ENCODE peak calls at places on chromosomes 12 and 14, in four cellular contexts. One of them, this sample, is unnamed.

GRCh38 chr14:74592476-74593191 is 19.4 kb downstream of the LTBP2 start:
- DNase-seq in H1: no peak
- DNase-seq in IMR-90: no peak
- DNase-seq in H9: no peak
- DNase-seq in this sample: no peak

GRCh38 chr14:51304428-51304827 is 64.4 kb downstream of the TMX1 start:
- DNase-seq in IMR-90: peak; percentile 80
- DNase-seq in H9: peak; percentile 42
- DNase-seq in H1: no peak
- DNase-seq in this sample: no peak

GRCh38 chr12:1603621-1604020 is 9.2 kb upstream of the FBXL14 start:
- DNase-seq in H9: no peak
- DNase-seq in H1: no peak
- DNase-seq in IMR-90: no peak
- DNase-seq in this sample: no peak

GRCh38 chr14:34501004-34501580 is 38.4 kb downstream of the EAPP start:
- DNase-seq in H9: no peak
- DNase-seq in H1: no peak
- DNase-seq in IMR-90: no peak
- DNase-seq in this sample: no peak

GRCh38 chr14:23121401-23121800 is 2.3 kb upstream of the CEBPE start:
- DNase-seq in H1: no peak
- DNase-seq in IMR-90: peak; percentile 57
- DNase-seq in H9: no peak
- DNase-seq in this sample: no peak

GRCh38 chr14:61168126-61168525 is 113.0 kb downstream of the TMEM30B start:
- DNase-seq in H9: no peak
- DNase-seq in H1: no peak
- DNase-seq in IMR-90: no peak
- DNase-seq in this sample: no peak

GRCh38 chr14:76486251-76486743 is 110.4 kb downstream of the ESRRB start:
- DNase-seq in H1: no peak
- DNase-seq in H9: no peak
- DNase-seq in IMR-90: no peak
- DNase-seq in this sample: no peak

GRCh38 chr12:48972213-48973021 is 882 bp upstream of the WNT10B start:
- DNase-seq in H9: peak; percentile 68
- DNase-seq in H1: no peak
- DNase-seq in IMR-90: peak; percentile 41
- DNase-seq in this sample: no peak

GRCh38 chr12:57793920-57794319 is 11.3 kb downstream of the TSFM start:
- DNase-seq in H1: no peak
- DNase-seq in IMR-90: peak; percentile 90
- DNase-seq in H9: no peak
- DNase-seq in this sample: no peak

GRCh38 chr14:22689186-22689585 is 45.0 kb upstream of the OR6J1 start:
- DNase-seq in H1: no peak
- DNase-seq in H9: no peak
- DNase-seq in IMR-90: peak; percentile 92
- DNase-seq in this sample: no peak

GRCh38 chr14:87217023-87217422 is 776.0 kb downstream of the GALC start:
- DNase-seq in IMR-90: no peak
- DNase-seq in H9: no peak
- DNase-seq in H1: no peak
- DNase-seq in this sample: no peak

GRCh38 chr12:60172266-60172665 is 576.4 kb downstream of the SLC16A7 start:
- DNase-seq in H9: no peak
- DNase-seq in H1: no peak
- DNase-seq in IMR-90: peak; percentile 43
- DNase-seq in this sample: no peak

GRCh38 chr12:91703884-91704283 is 441.8 kb downstream of the BTG1 start:
- DNase-seq in H9: no peak
- DNase-seq in H1: no peak
- DNase-seq in IMR-90: no peak
- DNase-seq in this sample: no peak

GRCh38 chr14:34235635-34236300 is 226.3 kb downstream of the SPTSSA start:
- DNase-seq in H9: no peak
- DNase-seq in H1: no peak
- DNase-seq in IMR-90: peak; percentile 4
- DNase-seq in this sample: no peak

GRCh38 chr12:6236641-6236940 is 36.4 kb downstream of the CD9 start:
- DNase-seq in IMR-90: no peak
- DNase-seq in H9: no peak
- DNase-seq in H1: no peak
- DNase-seq in this sample: no peak

GRCh38 chr12:40701756-40702155 is 9.5 kb downstream of the CNTN1 start:
- DNase-seq in H1: no peak
- DNase-seq in IMR-90: no peak
- DNase-seq in H9: no peak
- DNase-seq in this sample: no peak

GRCh38 chr12:55828357-55828756 is 1.0 kb downstream of the DNAJC14 start:
- DNase-seq in IMR-90: no peak
- DNase-seq in H9: no peak
- DNase-seq in H1: no peak
- DNase-seq in this sample: no peak

GRCh38 chr12:18281941-18282340 is 20.6 kb downstream of the PIK3C2G start:
- DNase-seq in H1: no peak
- DNase-seq in H9: no peak
- DNase-seq in IMR-90: no peak
- DNase-seq in this sample: no peak

GRCh38 chr14:45891417-45892080 is 638.5 kb upstream of the MIS18BP1 start:
- DNase-seq in H1: peak; percentile 51
- DNase-seq in IMR-90: no peak
- DNase-seq in H9: peak; percentile 58
- DNase-seq in this sample: peak; percentile 8

GRCh38 chr14:64569108-64570045 is 19.6 kb downstream of the PPP1R36 start:
- DNase-seq in H9: no peak
- DNase-seq in H1: no peak
- DNase-seq in IMR-90: peak; percentile 61
- DNase-seq in this sample: no peak

GRCh38 chr14:34018125-34018524 is 67.3 kb upstream of the EGLN3 start:
- DNase-seq in IMR-90: no peak
- DNase-seq in H9: no peak
- DNase-seq in H1: no peak
- DNase-seq in this sample: no peak

GRCh38 chr12:30006021-30006420 is 222.3 kb upstream of the TMTC1 start:
- DNase-seq in H1: no peak
- DNase-seq in IMR-90: no peak
- DNase-seq in H9: no peak
- DNase-seq in this sample: no peak

GRCh38 chr14:24243336-24243836 is 963 bp upstream of the TINF2 start:
- DNase-seq in IMR-90: no peak
- DNase-seq in H9: no peak
- DNase-seq in H1: no peak
- DNase-seq in this sample: peak; percentile 23

GRCh38 chr14:53608369-53608768 is 348.3 kb downstream of the BMP4 start:
- DNase-seq in H1: no peak
- DNase-seq in IMR-90: no peak
- DNase-seq in H9: no peak
- DNase-seq in this sample: no peak

GRCh38 chr14:71721791-71722190 is 210.4 kb upstream of the RGS6 start:
- DNase-seq in H1: no peak
- DNase-seq in H9: no peak
- DNase-seq in IMR-90: no peak
- DNase-seq in this sample: no peak

GRCh38 chr14:95338436-95338835 is 18.7 kb upstream of the CLMN start:
- DNase-seq in H9: no peak
- DNase-seq in H1: no peak
- DNase-seq in IMR-90: no peak
- DNase-seq in this sample: no peak

GRCh38 chr14:102439556-102439955 is 70.0 kb downstream of the ANKRD9 start:
- DNase-seq in IMR-90: no peak
- DNase-seq in H1: no peak
- DNase-seq in H9: no peak
- DNase-seq in this sample: no peak

GRCh38 chr12:54588110-54588831 is at the start of gene PPP1R1A:
- DNase-seq in H1: peak; percentile 73
- DNase-seq in IMR-90: no peak
- DNase-seq in H9: peak; percentile 71
- DNase-seq in this sample: peak; percentile 31

GRCh38 chr12:92735131-92735721 is 32.4 kb downstream of the PLEKHG7 start:
- DNase-seq in H1: no peak
- DNase-seq in H9: no peak
- DNase-seq in IMR-90: peak; percentile 92
- DNase-seq in this sample: no peak

GRCh38 chr14:72863216-72864006 is 30.5 kb downstream of the DPF3 start:
- DNase-seq in H9: no peak
- DNase-seq in IMR-90: no peak
- DNase-seq in H1: no peak
- DNase-seq in this sample: no peak

GRCh38 chr14:94888108-94888507 is 118.2 kb upstream of the GSC start:
- DNase-seq in H1: no peak
- DNase-seq in IMR-90: no peak
- DNase-seq in H9: no peak
- DNase-seq in this sample: no peak

GRCh38 chr14:99157676-99158075 is 114.3 kb downstream of the BCL11B start:
- DNase-seq in IMR-90: no peak
- DNase-seq in H1: peak; percentile 23
- DNase-seq in H9: no peak
- DNase-seq in this sample: no peak

GRCh38 chr12:23303220-23303619 is 646.2 kb downstream of the SOX5 start:
- DNase-seq in IMR-90: no peak
- DNase-seq in H9: no peak
- DNase-seq in H1: no peak
- DNase-seq in this sample: no peak

DNA sequence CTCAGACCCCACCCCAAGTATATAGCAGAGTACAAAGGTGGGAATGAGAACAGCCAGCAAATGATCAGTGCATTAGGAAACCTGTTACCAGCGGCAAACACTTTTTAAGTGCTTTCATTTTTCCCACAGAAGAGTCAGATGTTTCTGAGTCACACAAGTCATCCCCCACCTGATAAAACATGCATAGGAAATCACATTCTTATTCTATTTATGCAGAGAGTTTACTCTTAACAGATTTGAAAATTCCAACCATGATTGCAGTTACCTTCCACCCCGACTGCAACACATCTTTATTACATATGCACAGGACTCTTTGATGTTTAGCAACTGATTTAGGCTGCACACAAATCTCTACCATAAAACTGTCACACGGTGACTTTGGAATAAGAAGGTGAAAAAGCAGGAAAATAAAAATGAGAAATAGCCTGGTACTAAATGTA is 236.4 kb downstream of the PAWR start:
- DNase-seq in H9: no peak
- DNase-seq in H1: no peak
- DNase-seq in IMR-90: peak; percentile 78
- DNase-seq in this sample: no peak
- H3K18ac ChIP-seq in H9: no peak overlapping the region
- H3K18ac ChIP-seq in H1: no peak overlapping the region
- H3K18ac ChIP-seq in IMR-90: peak overlapping the region; percentile 80
- H3K18ac ChIP-seq in this sample: no peak overlapping the region

GRCh38 chr12:9364224-9365176 is 156.3 kb upstream of the PZP start:
- DNase-seq in IMR-90: peak; percentile 70
- DNase-seq in H1: peak; percentile 65
- DNase-seq in H9: peak; percentile 92
- DNase-seq in this sample: no peak
- H3K9ac ChIP-seq in IMR-90: no peak overlapping the region
- H3K9ac ChIP-seq in H1: no peak overlapping the region
- H3K9ac ChIP-seq in H9: no peak overlapping the region
- H3K9ac ChIP-seq in this sample: no peak overlapping the region

DNA sequence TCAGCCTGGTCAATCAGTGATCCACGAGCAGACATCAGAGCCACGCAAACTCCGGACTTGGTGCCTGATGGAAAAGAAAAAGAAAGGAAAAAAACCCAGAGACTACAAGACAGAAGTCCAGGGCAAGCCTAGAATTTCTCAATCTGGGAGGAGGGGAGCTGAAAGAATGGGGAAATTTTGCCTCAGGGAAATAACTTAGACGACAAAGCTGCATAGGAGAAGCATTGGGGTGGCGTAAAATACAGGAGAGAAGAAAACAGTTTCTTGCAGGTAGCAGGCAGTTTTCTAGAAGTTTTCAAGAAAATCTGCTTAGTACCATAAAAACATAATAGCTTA is 2.6 kb upstream of the SLC11A2 start:
- DNase-seq in IMR-90: no peak
- DNase-seq in H1: no peak
- DNase-seq in H9: no peak
- DNase-seq in this sample: no peak
- H3K18ac ChIP-seq in IMR-90: no peak overlapping the region
- H3K18ac ChIP-seq in H1: no peak overlapping the region
- H3K18ac ChIP-seq in H9: no peak overlapping the region
- H3K18ac ChIP-seq in this sample: no peak overlapping the region

GRCh38 chr12:68814490-68815231 is 6.7 kb downstream of the MDM2 start:
- DNase-seq in H9: no peak
- DNase-seq in IMR-90: no peak
- DNase-seq in H1: no peak
- DNase-seq in this sample: no peak
- H3K9ac ChIP-seq in H9: no peak overlapping the region
- H3K9ac ChIP-seq in IMR-90: no peak overlapping the region
- H3K9ac ChIP-seq in H1: no peak overlapping the region
- H3K9ac ChIP-seq in this sample: no peak overlapping the region

GRCh38 chr12:25250744-25251730 is at the start of gene KRAS:
- DNase-seq in H9: peak; percentile 98
- DNase-seq in IMR-90: peak; percentile 98
- DNase-seq in H1: peak; percentile 89
- DNase-seq in this sample: peak; percentile 97

GRCh38 chr12:25251749-25252148 is 1.0 kb upstream of the KRAS start:
- DNase-seq in IMR-90: no peak
- DNase-seq in H1: no peak
- DNase-seq in H9: no peak
- DNase-seq in this sample: no peak

GRCh38 chr12:25248137-25248536 is 2.6 kb downstream of the KRAS start:
- DNase-seq in IMR-90: no peak
- DNase-seq in H1: no peak
- DNase-seq in H9: peak; percentile 43
- DNase-seq in this sample: no peak

GRCh38 chr12:25248732-25249131 is 2.0 kb downstream of the KRAS start:
- DNase-seq in H9: no peak
- DNase-seq in IMR-90: no peak
- DNase-seq in H1: no peak
- DNase-seq in this sample: no peak

GRCh38 chr12:25249951-25250738 is 584 bp downstream of the KRAS start:
- DNase-seq in H1: peak; percentile 63
- DNase-seq in H9: peak; percentile 54
- DNase-seq in IMR-90: peak; percentile 20
- DNase-seq in this sample: peak; percentile 27
- H3K18ac ChIP-seq in H1: peak overlapping the region; percentile 85
- H3K18ac ChIP-seq in H9: peak overlapping the region; percentile 6
- H3K18ac ChIP-seq in IMR-90: peak overlapping the region; percentile 92
- H3K18ac ChIP-seq in this sample: peak overlapping the region; percentile 99

GRCh38 chr14:68819260-68819691 is 26.4 kb upstream of the ZFP36L1 start:
- DNase-seq in H1: peak; percentile 73
- DNase-seq in H9: peak; percentile 76
- DNase-seq in IMR-90: peak; percentile 66
- DNase-seq in this sample: no peak
- H3K9ac ChIP-seq in H1: no peak overlapping the region
- H3K9ac ChIP-seq in H9: no peak overlapping the region
- H3K9ac ChIP-seq in IMR-90: no peak overlapping the region
- H3K9ac ChIP-seq in this sample: no peak overlapping the region

GRCh38 chr14:39456702-39457250 is 24.5 kb upstream of the FBXO33 start:
- DNase-seq in H1: no peak
- DNase-seq in IMR-90: no peak
- DNase-seq in H9: no peak
- DNase-seq in this sample: no peak
- H3K18ac ChIP-seq in H1: no peak overlapping the region
- H3K18ac ChIP-seq in IMR-90: no peak overlapping the region
- H3K18ac ChIP-seq in H9: no peak overlapping the region
- H3K18ac ChIP-seq in this sample: no peak overlapping the region

GRCh38 chr12:13000616-13000934 is 510 bp upstream of the HEBP1 start:
- DNase-seq in H1: no peak
- DNase-seq in H9: no peak
- DNase-seq in IMR-90: no peak
- DNase-seq in this sample: no peak
- H3K9ac ChIP-seq in H1: no peak overlapping the region
- H3K9ac ChIP-seq in H9: peak overlapping the region; percentile 40
- H3K9ac ChIP-seq in IMR-90: peak overlapping the region; percentile 32
- H3K9ac ChIP-seq in this sample: peak overlapping the region; percentile 83

This sample was measured in neuronal stem cell.